ENCODE peak calls at places on chromosomes 11 and 22, in ten cellular contexts. O is sigmoid colon, K is spleen, J is stomach, D is Peyer's patch, W is body of pancreas, B is heart left ventricle, E is right lobe of liver, Y is H1, Z is esophagus muscularis mucosa. I is an unnamed sample.

GRCh38 chr11:76759517-76759916 is 23.6 kb upstream of the TSKU start:
- DNase-seq in B (no peak), K (no peak), Z (no peak), O (no peak), J (no peak), D (no peak), Y (no peak), W (no peak), E (no peak), I (no peak)

GRCh38 chr11:21894492-21894891 is 298.4 kb upstream of the ANO5 start:
- DNase-seq in B (no peak), D (no peak), K (no peak), W (no peak), Z (no peak), O (no peak), E (no peak), J (no peak), Y (no peak), I (no peak)

GRCh38 chr11:62295504-62295903 is 3.4 kb downstream of the SCGB1D4 start:
- DNase-seq in K (no peak), O (no peak), D (no peak), E (no peak), W (no peak), Z (no peak), B (no peak), J (no peak), Y (no peak), I (no peak)

GRCh38 chr11:69518081-69518950 is 36.9 kb downstream of the LINC01488 start:
- DNase-seq in D (no peak), B (no peak), O (no peak), W (no peak), J (no peak), Z (no peak), K (peak; percentile 17), E (no peak), Y (no peak), I (no peak)

GRCh38 chr11:19878520-19878919 is 165.9 kb downstream of the NAV2 start:
- DNase-seq in D (no peak), K (no peak), E (no peak), J (no peak), Y (no peak), B (no peak), W (no peak), O (no peak), Z (no peak), I (no peak)

GRCh38 chr11:32838505-32839274 is 9.0 kb downstream of the PRRG4 start:
- DNase-seq in E (no peak), J (no peak), O (no peak), W (no peak), Z (peak; percentile 39), Y (no peak), K (no peak), B (no peak), D (no peak), I (no peak)

GRCh38 chr11:10651579-10652361 is 41.8 kb downstream of the IRAG1 start:
- DNase-seq in K (no peak), B (peak; percentile 34), J (no peak), Y (no peak), W (no peak), D (no peak), E (no peak), O (peak; percentile 66), Z (no peak), I (no peak)

GRCh38 chr11:94504689-94505293 is 7.5 kb upstream of the C11orf97 start:
- DNase-seq in J (no peak), E (no peak), W (no peak), B (no peak), D (no peak), O (no peak), Y (no peak), K (no peak), Z (no peak), I (no peak)

GRCh38 chr11:128713595-128713994 is 19.7 kb downstream of the FLI1 start:
- DNase-seq in Y (no peak), D (no peak), W (no peak), O (no peak), Z (no peak), J (no peak), E (no peak), B (no peak), K (no peak), I (no peak)

GRCh38 chr22:23713696-23714595 is 23.1 kb downstream of the RGL4 start:
- DNase-seq in Y (no peak), O (no peak), D (no peak), B (no peak), K (no peak), E (no peak), W (no peak), J (no peak), Z (no peak), I (no peak)

DNA sequence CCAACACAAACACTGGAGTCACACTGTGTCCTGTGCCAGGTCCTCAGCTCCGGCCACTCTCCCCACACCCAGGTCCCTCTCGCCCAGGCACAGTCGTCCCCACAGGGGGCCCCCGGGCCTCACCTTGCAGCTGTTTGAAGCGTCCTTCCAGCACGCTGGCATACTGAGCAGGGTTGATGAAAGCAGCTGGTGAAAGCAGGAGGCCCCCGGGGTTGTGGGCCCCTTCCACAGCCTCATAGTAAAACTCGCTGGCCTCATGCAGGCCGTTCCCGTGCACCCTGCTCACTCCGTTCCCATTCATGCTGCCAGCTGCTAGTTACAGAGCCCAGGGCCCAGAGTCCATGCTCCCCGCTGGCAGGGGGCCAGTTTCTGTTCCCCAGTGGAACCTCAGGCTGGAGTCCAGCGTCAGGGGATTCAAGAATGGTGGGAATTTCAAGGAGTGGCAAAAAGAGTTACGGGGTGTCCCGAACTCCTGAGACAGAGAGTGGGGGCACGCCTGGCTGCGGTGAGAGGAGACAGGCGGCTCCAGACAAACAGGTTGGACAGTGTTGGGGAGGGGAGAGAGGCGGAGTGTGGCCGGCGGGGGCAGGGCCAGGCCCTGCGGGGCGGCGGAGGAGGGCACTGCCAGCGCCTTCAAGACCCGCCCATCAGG is 10.6 kb downstream of the SPTBN2 start:
- DNase-seq in O (no peak), Y (no peak), J (peak; percentile 60), W (peak; percentile 71), K (no peak), D (peak; percentile 78), B (no peak), E (peak; percentile 71), Z (no peak), I (no peak)
- TF ChIP-seq CTCF in O (no peak), Y (no peak), J (no peak), W (peak; percentile 50), K (no peak), D (peak; percentile 34), B (no peak), E (no peak), Z (no peak), I (no peak)

DNA sequence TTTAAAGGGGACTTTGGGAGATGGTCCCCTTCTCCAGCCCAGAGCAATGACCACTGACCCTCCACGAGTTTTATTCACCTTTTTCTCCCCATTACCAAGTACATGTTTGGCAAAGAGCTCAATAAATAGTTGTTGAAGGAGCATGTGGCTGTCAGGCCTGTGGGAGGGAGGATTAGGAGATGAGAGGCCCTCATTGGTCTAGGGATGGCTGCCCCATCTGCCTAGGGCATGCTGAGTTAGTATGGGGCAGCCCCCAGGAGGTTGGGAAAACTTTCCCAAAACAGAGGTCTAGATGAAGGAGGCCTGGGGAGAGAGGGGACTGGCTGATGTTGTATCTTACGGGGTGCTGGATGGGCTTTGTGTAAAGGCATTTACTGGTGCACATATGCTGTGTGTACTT is 10.6 kb downstream of the MAFF start:
- DNase-seq in D (no peak), J (no peak), Z (no peak), W (no peak), B (no peak), K (no peak), O (no peak), Y (no peak), E (no peak), I (no peak)
- TF ChIP-seq POLR2A in D (no peak), J (no peak), Z (no peak), W (no peak), B (no peak), K (no peak), O (no peak), Y (no peak), E (no peak), I (no peak)

GRCh38 chr11:35178067-35178805 is 39.3 kb downstream of the CD44 start:
- DNase-seq in K (no peak), W (no peak), J (no peak), Z (no peak), Y (no peak), B (no peak), O (no peak), D (no peak), E (no peak), I (no peak)
- TF ChIP-seq CTCF in K (no peak), W (no peak), J (no peak), Z (no peak), Y (no peak), B (no peak), O (no peak), D (no peak), E (no peak), I (no peak)

DNA sequence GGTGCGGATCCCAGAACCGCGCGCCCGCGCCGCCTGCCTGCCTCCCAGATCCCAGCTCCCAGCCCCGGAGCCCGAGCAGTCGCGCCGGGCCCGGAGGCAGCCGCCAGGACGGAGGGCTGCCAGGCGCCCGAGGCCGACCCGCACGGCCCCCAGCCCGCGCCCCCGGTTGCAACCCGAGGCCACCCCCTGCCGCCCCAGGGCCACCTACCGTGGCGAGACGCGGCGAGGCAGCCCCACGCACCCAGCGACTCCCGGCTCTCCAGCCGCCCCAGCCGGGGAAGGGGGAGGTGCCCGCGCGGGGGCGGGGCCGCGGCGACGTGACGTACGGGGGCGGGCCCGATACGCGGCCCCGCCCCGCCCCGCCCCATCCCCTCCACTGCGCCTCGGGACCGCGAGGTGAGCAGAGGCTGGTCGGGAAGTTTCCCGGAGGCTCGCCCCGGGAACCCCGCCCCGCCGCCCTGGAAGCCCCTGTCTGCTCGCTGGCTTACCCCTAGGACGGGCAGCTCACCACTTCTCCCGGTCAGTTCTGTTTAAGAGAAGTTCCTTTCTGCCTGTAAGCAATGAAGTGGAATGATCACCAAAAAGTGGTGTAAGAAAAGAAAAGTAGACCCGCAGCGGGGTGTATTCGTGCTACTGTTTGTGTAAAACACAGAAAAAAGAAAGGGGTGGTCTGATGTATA is at the start of gene TPST2:
- DNase-seq in E (peak; percentile 88), K (peak; percentile 95), Z (peak; percentile 94), O (peak; percentile 86), B (peak; percentile 80), Y (no peak), W (peak; percentile 78), J (peak; percentile 83), D (peak; percentile 89), I (peak; percentile 96)
- TF ChIP-seq POLR2A in E (peak; percentile 89), K (no peak), Z (no peak), O (peak; percentile 25), B (peak; percentile 92), Y (no peak), W (peak; percentile 30), J (peak; percentile 16), D (peak; percentile 78), I (no peak)

I was measured in lower leg skin.